ENCODE peak calls at places on chromosomes 1 and 21, in seven cellular contexts. One of them, this sample, is unnamed.

GRCh38 chr1:204814146-204814884 is 56.3 kb upstream of the NFASC start:
- DNase-seq in GM20000: no peak
- DNase-seq in stimulated activated CD4-positive, alpha-beta T cell treated with anti-CD3 and anti-CD28 coated beads, TNF-alpha, amount 100 ng/mL, for 1 hour: no peak
- DNase-seq in nucleus accumbens: no peak
- DNase-seq in CD4-positive, alpha-beta T cell: no peak
- DNase-seq in hypothalamus: no peak
- DNase-seq in glutamatergic neuron: no peak
- DNase-seq in this sample: peak

GRCh38 chr1:19815801-19816736 is 986 bp upstream of the RNF186 start:
- DNase-seq in GM20000: no peak
- DNase-seq in stimulated activated CD4-positive, alpha-beta T cell treated with anti-CD3 and anti-CD28 coated beads, TNF-alpha, amount 100 ng/mL, for 1 hour: no peak
- DNase-seq in nucleus accumbens: no peak
- DNase-seq in CD4-positive, alpha-beta T cell: no peak
- DNase-seq in hypothalamus: no peak
- DNase-seq in glutamatergic neuron: no peak
- DNase-seq in this sample: no peak

GRCh38 chr21:44444286-44444931 is 10.9 kb upstream of the LRRC3 start:
- DNase-seq in GM20000: no peak
- DNase-seq in stimulated activated CD4-positive, alpha-beta T cell treated with anti-CD3 and anti-CD28 coated beads, TNF-alpha, amount 100 ng/mL, for 1 hour: no peak
- DNase-seq in nucleus accumbens: no peak
- DNase-seq in CD4-positive, alpha-beta T cell: no peak
- DNase-seq in hypothalamus: no peak
- DNase-seq in glutamatergic neuron: no peak
- DNase-seq in this sample: peak

GRCh38 chr1:219372916-219373615 is 199.4 kb downstream of the LYPLAL1 start:
- DNase-seq in GM20000: no peak
- DNase-seq in stimulated activated CD4-positive, alpha-beta T cell treated with anti-CD3 and anti-CD28 coated beads, TNF-alpha, amount 100 ng/mL, for 1 hour: no peak
- DNase-seq in nucleus accumbens: no peak
- DNase-seq in CD4-positive, alpha-beta T cell: no peak
- DNase-seq in hypothalamus: no peak
- DNase-seq in glutamatergic neuron: no peak
- DNase-seq in this sample: no peak

GRCh38 chr1:9852410-9853301 is 28.9 kb upstream of the CLSTN1 start:
- DNase-seq in GM20000: no peak
- DNase-seq in stimulated activated CD4-positive, alpha-beta T cell treated with anti-CD3 and anti-CD28 coated beads, TNF-alpha, amount 100 ng/mL, for 1 hour: no peak
- DNase-seq in nucleus accumbens: peak
- DNase-seq in CD4-positive, alpha-beta T cell: no peak
- DNase-seq in hypothalamus: no peak
- DNase-seq in glutamatergic neuron: peak
- DNase-seq in this sample: no peak

GRCh38 chr1:16156848-16157495 is 1.1 kb upstream of the EPHA2 start:
- DNase-seq in GM20000: no peak
- DNase-seq in stimulated activated CD4-positive, alpha-beta T cell treated with anti-CD3 and anti-CD28 coated beads, TNF-alpha, amount 100 ng/mL, for 1 hour: no peak
- DNase-seq in nucleus accumbens: no peak
- DNase-seq in CD4-positive, alpha-beta T cell: no peak
- DNase-seq in hypothalamus: no peak
- DNase-seq in glutamatergic neuron: no peak
- DNase-seq in this sample: no peak

GRCh38 chr1:59505596-59506028 is 208.7 kb downstream of the FGGY start:
- DNase-seq in GM20000: no peak
- DNase-seq in stimulated activated CD4-positive, alpha-beta T cell treated with anti-CD3 and anti-CD28 coated beads, TNF-alpha, amount 100 ng/mL, for 1 hour: no peak
- DNase-seq in nucleus accumbens: no peak
- DNase-seq in CD4-positive, alpha-beta T cell: no peak
- DNase-seq in hypothalamus: no peak
- DNase-seq in glutamatergic neuron: no peak
- DNase-seq in this sample: no peak

GRCh38 chr1:179788259-179788658 is 45.2 kb downstream of the FAM163A start:
- DNase-seq in GM20000: no peak
- DNase-seq in stimulated activated CD4-positive, alpha-beta T cell treated with anti-CD3 and anti-CD28 coated beads, TNF-alpha, amount 100 ng/mL, for 1 hour: no peak
- DNase-seq in nucleus accumbens: no peak
- DNase-seq in CD4-positive, alpha-beta T cell: no peak
- DNase-seq in hypothalamus: no peak
- DNase-seq in glutamatergic neuron: no peak
- DNase-seq in this sample: no peak

GRCh38 chr1:228060458-228061190 is 21.9 kb upstream of the ARF1 start:
- DNase-seq in GM20000: no peak
- DNase-seq in stimulated activated CD4-positive, alpha-beta T cell treated with anti-CD3 and anti-CD28 coated beads, TNF-alpha, amount 100 ng/mL, for 1 hour: no peak
- DNase-seq in nucleus accumbens: no peak
- DNase-seq in CD4-positive, alpha-beta T cell: no peak
- DNase-seq in hypothalamus: no peak
- DNase-seq in glutamatergic neuron: peak
- DNase-seq in this sample: peak

GRCh38 chr1:100065183-100065968 is 67.4 kb downstream of the SASS6 start:
- DNase-seq in GM20000: no peak
- DNase-seq in stimulated activated CD4-positive, alpha-beta T cell treated with anti-CD3 and anti-CD28 coated beads, TNF-alpha, amount 100 ng/mL, for 1 hour: no peak
- DNase-seq in nucleus accumbens: no peak
- DNase-seq in CD4-positive, alpha-beta T cell: no peak
- DNase-seq in hypothalamus: no peak
- DNase-seq in glutamatergic neuron: no peak
- DNase-seq in this sample: no peak

GRCh38 chr1:181356505-181357340 is 126.6 kb upstream of the CACNA1E start:
- DNase-seq in GM20000: no peak
- DNase-seq in stimulated activated CD4-positive, alpha-beta T cell treated with anti-CD3 and anti-CD28 coated beads, TNF-alpha, amount 100 ng/mL, for 1 hour: no peak
- DNase-seq in nucleus accumbens: no peak
- DNase-seq in CD4-positive, alpha-beta T cell: no peak
- DNase-seq in hypothalamus: no peak
- DNase-seq in glutamatergic neuron: no peak
- DNase-seq in this sample: no peak

GRCh38 chr1:203278087-203278884 is 27.0 kb upstream of the BTG2 start:
- DNase-seq in GM20000: no peak
- DNase-seq in stimulated activated CD4-positive, alpha-beta T cell treated with anti-CD3 and anti-CD28 coated beads, TNF-alpha, amount 100 ng/mL, for 1 hour: no peak
- DNase-seq in nucleus accumbens: peak
- DNase-seq in CD4-positive, alpha-beta T cell: no peak
- DNase-seq in hypothalamus: peak
- DNase-seq in glutamatergic neuron: peak
- DNase-seq in this sample: peak

GRCh38 chr1:165451696-165452095 is 6.8 kb upstream of the RXRG start:
- DNase-seq in GM20000: no peak
- DNase-seq in stimulated activated CD4-positive, alpha-beta T cell treated with anti-CD3 and anti-CD28 coated beads, TNF-alpha, amount 100 ng/mL, for 1 hour: no peak
- DNase-seq in nucleus accumbens: no peak
- DNase-seq in CD4-positive, alpha-beta T cell: no peak
- DNase-seq in hypothalamus: no peak
- DNase-seq in glutamatergic neuron: no peak
- DNase-seq in this sample: no peak

GRCh38 chr1:231581859-231582258 is 44.7 kb upstream of the DISC1 start:
- DNase-seq in GM20000: no peak
- DNase-seq in stimulated activated CD4-positive, alpha-beta T cell treated with anti-CD3 and anti-CD28 coated beads, TNF-alpha, amount 100 ng/mL, for 1 hour: no peak
- DNase-seq in nucleus accumbens: no peak
- DNase-seq in CD4-positive, alpha-beta T cell: no peak
- DNase-seq in hypothalamus: no peak
- DNase-seq in glutamatergic neuron: no peak
- DNase-seq in this sample: no peak

GRCh38 chr1:100347009-100347966 is 5.0 kb upstream of the CDC14A start:
- DNase-seq in GM20000: no peak
- DNase-seq in stimulated activated CD4-positive, alpha-beta T cell treated with anti-CD3 and anti-CD28 coated beads, TNF-alpha, amount 100 ng/mL, for 1 hour: no peak
- DNase-seq in nucleus accumbens: no peak
- DNase-seq in CD4-positive, alpha-beta T cell: no peak
- DNase-seq in hypothalamus: no peak
- DNase-seq in glutamatergic neuron: no peak
- DNase-seq in this sample: no peak

GRCh38 chr1:36239941-36240637 is 15.8 kb downstream of the THRAP3 start:
- DNase-seq in GM20000: no peak
- DNase-seq in stimulated activated CD4-positive, alpha-beta T cell treated with anti-CD3 and anti-CD28 coated beads, TNF-alpha, amount 100 ng/mL, for 1 hour: no peak
- DNase-seq in nucleus accumbens: no peak
- DNase-seq in CD4-positive, alpha-beta T cell: no peak
- DNase-seq in hypothalamus: no peak
- DNase-seq in glutamatergic neuron: peak
- DNase-seq in this sample: no peak

GRCh38 chr1:89276690-89277089 is 4.0 kb upstream of the GBP5 start:
- DNase-seq in GM20000: no peak
- DNase-seq in stimulated activated CD4-positive, alpha-beta T cell treated with anti-CD3 and anti-CD28 coated beads, TNF-alpha, amount 100 ng/mL, for 1 hour: no peak
- DNase-seq in nucleus accumbens: no peak
- DNase-seq in CD4-positive, alpha-beta T cell: no peak
- DNase-seq in hypothalamus: no peak
- DNase-seq in glutamatergic neuron: no peak
- DNase-seq in this sample: no peak

GRCh38 chr1:42971848-42972291 is 13.2 kb upstream of the SLC2A1 start:
- DNase-seq in GM20000: no peak
- DNase-seq in stimulated activated CD4-positive, alpha-beta T cell treated with anti-CD3 and anti-CD28 coated beads, TNF-alpha, amount 100 ng/mL, for 1 hour: no peak
- DNase-seq in nucleus accumbens: no peak
- DNase-seq in CD4-positive, alpha-beta T cell: no peak
- DNase-seq in hypothalamus: no peak
- DNase-seq in glutamatergic neuron: peak
- DNase-seq in this sample: no peak

GRCh38 chr1:3698660-3699408 is 46.5 kb downstream of the TP73 start:
- DNase-seq in GM20000: no peak
- DNase-seq in stimulated activated CD4-positive, alpha-beta T cell treated with anti-CD3 and anti-CD28 coated beads, TNF-alpha, amount 100 ng/mL, for 1 hour: no peak
- DNase-seq in nucleus accumbens: no peak
- DNase-seq in CD4-positive, alpha-beta T cell: no peak
- DNase-seq in hypothalamus: no peak
- DNase-seq in glutamatergic neuron: no peak
- DNase-seq in this sample: no peak

GRCh38 chr1:10755977-10756521 is 40.4 kb downstream of the CASZ1 start:
- DNase-seq in GM20000: no peak
- DNase-seq in stimulated activated CD4-positive, alpha-beta T cell treated with anti-CD3 and anti-CD28 coated beads, TNF-alpha, amount 100 ng/mL, for 1 hour: peak
- DNase-seq in nucleus accumbens: no peak
- DNase-seq in CD4-positive, alpha-beta T cell: peak
- DNase-seq in hypothalamus: no peak
- DNase-seq in glutamatergic neuron: peak
- DNase-seq in this sample: peak

GRCh38 chr1:11598461-11598860 is 55.8 kb downstream of the FBXO2 start:
- DNase-seq in GM20000: no peak
- DNase-seq in stimulated activated CD4-positive, alpha-beta T cell treated with anti-CD3 and anti-CD28 coated beads, TNF-alpha, amount 100 ng/mL, for 1 hour: no peak
- DNase-seq in nucleus accumbens: no peak
- DNase-seq in CD4-positive, alpha-beta T cell: no peak
- DNase-seq in hypothalamus: no peak
- DNase-seq in glutamatergic neuron: no peak
- DNase-seq in this sample: no peak

GRCh38 chr1:6523566-6523965 is 30.7 kb downstream of the NOL9 start:
- DNase-seq in GM20000: peak
- DNase-seq in stimulated activated CD4-positive, alpha-beta T cell treated with anti-CD3 and anti-CD28 coated beads, TNF-alpha, amount 100 ng/mL, for 1 hour: no peak
- DNase-seq in nucleus accumbens: no peak
- DNase-seq in CD4-positive, alpha-beta T cell: no peak
- DNase-seq in hypothalamus: no peak
- DNase-seq in glutamatergic neuron: no peak
- DNase-seq in this sample: no peak

GRCh38 chr1:152182942-152183341 is 23.9 kb upstream of the RPTN start:
- DNase-seq in GM20000: no peak
- DNase-seq in stimulated activated CD4-positive, alpha-beta T cell treated with anti-CD3 and anti-CD28 coated beads, TNF-alpha, amount 100 ng/mL, for 1 hour: no peak
- DNase-seq in nucleus accumbens: no peak
- DNase-seq in CD4-positive, alpha-beta T cell: no peak
- DNase-seq in hypothalamus: no peak
- DNase-seq in glutamatergic neuron: no peak
- DNase-seq in this sample: no peak

GRCh38 chr1:206457408-206457807 is 12.9 kb upstream of the IKBKE start:
- DNase-seq in GM20000: no peak
- DNase-seq in stimulated activated CD4-positive, alpha-beta T cell treated with anti-CD3 and anti-CD28 coated beads, TNF-alpha, amount 100 ng/mL, for 1 hour: no peak
- DNase-seq in nucleus accumbens: no peak
- DNase-seq in CD4-positive, alpha-beta T cell: no peak
- DNase-seq in hypothalamus: no peak
- DNase-seq in glutamatergic neuron: no peak
- DNase-seq in this sample: no peak

GRCh38 chr1:27605796-27606707 is 2.1 kb upstream of the AHDC1 start:
- DNase-seq in GM20000: peak
- DNase-seq in stimulated activated CD4-positive, alpha-beta T cell treated with anti-CD3 and anti-CD28 coated beads, TNF-alpha, amount 100 ng/mL, for 1 hour: no peak
- DNase-seq in nucleus accumbens: peak
- DNase-seq in CD4-positive, alpha-beta T cell: peak
- DNase-seq in hypothalamus: peak
- DNase-seq in glutamatergic neuron: peak
- DNase-seq in this sample: no peak

GRCh38 chr1:31683997-31684396 is 19.8 kb downstream of the COL16A1 start:
- DNase-seq in GM20000: peak
- DNase-seq in stimulated activated CD4-positive, alpha-beta T cell treated with anti-CD3 and anti-CD28 coated beads, TNF-alpha, amount 100 ng/mL, for 1 hour: no peak
- DNase-seq in nucleus accumbens: no peak
- DNase-seq in CD4-positive, alpha-beta T cell: no peak
- DNase-seq in hypothalamus: no peak
- DNase-seq in glutamatergic neuron: no peak
- DNase-seq in this sample: no peak